ENCODE peak calls at places on chromosomes 5 and 9, in eight cellular contexts. U is fibroblast of mammary gland, V is HEK293T, W is A673, D is neural crest cell, M is germinal center, Z is left ventricle myocardium inferior, Y is NCI-H460. O is an unnamed sample.

GRCh38 chr5:179316111-179316551 is 29.1 kb downstream of the ADAMTS2 start:
- DNase-seq in U (no peak), V (no peak), W (no peak), D (no peak), M (no peak), Z (peak; percentile 13), Y (no peak), O (no peak)

GRCh38 chr9:136659861-136660784 is 2.6 kb upstream of the EGFL7 start:
- DNase-seq in U (no peak), V (no peak), W (no peak), D (no peak), M (no peak), Z (peak; percentile 14), Y (no peak), O (no peak)

GRCh38 chr5:141516648-141517025 is 27.8 kb downstream of the PCDHGC5 start:
- DNase-seq in U (peak; percentile 27), V (no peak), W (no peak), D (no peak), M (no peak), Z (no peak), Y (no peak), O (no peak)

GRCh38 chr9:112166176-112167140 is 8.6 kb downstream of the SUSD1 start:
- DNase-seq in U (peak; percentile 42), V (no peak), W (no peak), D (no peak), M (no peak), Z (no peak), Y (no peak), O (no peak)

GRCh38 chr5:82319192-82319591 is 41.0 kb upstream of the RPS23 start:
- DNase-seq in U (no peak), V (no peak), W (no peak), D (no peak), M (no peak), Z (no peak), Y (no peak), O (no peak)

GRCh38 chr5:113250341-113250953 is 184.3 kb downstream of the TSSK1B start:
- DNase-seq in U (peak; percentile 99), V (no peak), W (no peak), D (no peak), M (no peak), Z (peak; percentile 37), Y (peak; percentile 63), O (no peak)

GRCh38 chr5:179323026-179323571 is 22.2 kb downstream of the ADAMTS2 start:
- DNase-seq in U (no peak), V (no peak), W (no peak), D (no peak), M (no peak), Z (no peak), Y (no peak), O (peak; percentile 41)

GRCh38 chr5:167861134-167861930 is 430.1 kb upstream of the WWC1 start:
- DNase-seq in U (peak; percentile 10), V (peak; percentile 46), W (peak; percentile 42), D (peak; percentile 38), M (no peak), Z (no peak), Y (peak; percentile 28), O (no peak)

GRCh38 chr9:80235752-80236151 is 664.0 kb downstream of the TLE4 start:
- DNase-seq in U (no peak), V (no peak), W (no peak), D (no peak), M (no peak), Z (no peak), Y (no peak), O (no peak)